ENCODE peak calls at places on chromosomes 2 and 18, in nine cellular contexts. One of them, this sample, is unnamed.
A peak's percentile ranks its signal among the peaks of the same experiment; 100 is the strongest.

GRCh38 chr2:85594715-85595377 is 699 bp upstream of the RNF181 start:
- DNase-seq in heart left ventricle: no peak
- DNase-seq in ELR: no peak
- DNase-seq in AG09309: no peak
- DNase-seq in stimulated activated CD8-positive, alpha-beta memory T cell treated with anti-CD3 and anti-CD28 coated beads, Interleukin-4, amount 100 ng/mL, for 24 hours: no peak
- DNase-seq in SW480: no peak
- DNase-seq in left lobe of liver: no peak
- DNase-seq in IMR-90: no peak
- DNase-seq in EL: no peak
- DNase-seq in this sample: no peak

GRCh38 chr2:202589582-202589949 is 45.2 kb upstream of the FAM117B start:
- DNase-seq in SW480: no peak
- DNase-seq in left lobe of liver: no peak
- DNase-seq in heart left ventricle: no peak
- DNase-seq in IMR-90: no peak
- DNase-seq in EL: no peak
- DNase-seq in AG09309: no peak
- DNase-seq in ELR: no peak
- DNase-seq in stimulated activated CD8-positive, alpha-beta memory T cell treated with anti-CD3 and anti-CD28 coated beads, Interleukin-4, amount 100 ng/mL, for 24 hours: no peak
- DNase-seq in this sample: no peak

GRCh38 chr2:36613801-36614200 is 15.8 kb upstream of the FEZ2 start:
- DNase-seq in AG09309: no peak
- DNase-seq in stimulated activated CD8-positive, alpha-beta memory T cell treated with anti-CD3 and anti-CD28 coated beads, Interleukin-4, amount 100 ng/mL, for 24 hours: no peak
- DNase-seq in left lobe of liver: no peak
- DNase-seq in ELR: no peak
- DNase-seq in heart left ventricle: no peak
- DNase-seq in SW480: no peak
- DNase-seq in EL: no peak
- DNase-seq in IMR-90: no peak
- DNase-seq in this sample: no peak

GRCh38 chr18:75111673-75112485 is 97.1 kb downstream of the PTGR3 start:
- DNase-seq in SW480: peak; percentile 27
- DNase-seq in stimulated activated CD8-positive, alpha-beta memory T cell treated with anti-CD3 and anti-CD28 coated beads, Interleukin-4, amount 100 ng/mL, for 24 hours: no peak
- DNase-seq in IMR-90: peak; percentile 21
- DNase-seq in AG09309: no peak
- DNase-seq in EL: peak; percentile 30
- DNase-seq in left lobe of liver: no peak
- DNase-seq in ELR: peak; percentile 62
- DNase-seq in heart left ventricle: no peak
- DNase-seq in this sample: no peak

GRCh38 chr2:65177754-65178442 is 48.0 kb upstream of the RAB1A start:
- DNase-seq in EL: no peak
- DNase-seq in ELR: no peak
- DNase-seq in stimulated activated CD8-positive, alpha-beta memory T cell treated with anti-CD3 and anti-CD28 coated beads, Interleukin-4, amount 100 ng/mL, for 24 hours: no peak
- DNase-seq in IMR-90: no peak
- DNase-seq in heart left ventricle: no peak
- DNase-seq in AG09309: no peak
- DNase-seq in left lobe of liver: peak; percentile 40
- DNase-seq in SW480: peak; percentile 34
- DNase-seq in this sample: no peak

GRCh38 chr18:44736664-44737063 is 56.0 kb downstream of the SETBP1 start:
- DNase-seq in heart left ventricle: no peak
- DNase-seq in IMR-90: no peak
- DNase-seq in ELR: no peak
- DNase-seq in left lobe of liver: no peak
- DNase-seq in EL: no peak
- DNase-seq in AG09309: no peak
- DNase-seq in SW480: no peak
- DNase-seq in stimulated activated CD8-positive, alpha-beta memory T cell treated with anti-CD3 and anti-CD28 coated beads, Interleukin-4, amount 100 ng/mL, for 24 hours: no peak
- DNase-seq in this sample: no peak

GRCh38 chr2:28360742-28361293 is 31.8 kb upstream of the FOSL2 start:
- DNase-seq in SW480: peak; percentile 41
- DNase-seq in IMR-90: peak; percentile 87
- DNase-seq in EL: peak; percentile 89
- DNase-seq in ELR: peak; percentile 84
- DNase-seq in stimulated activated CD8-positive, alpha-beta memory T cell treated with anti-CD3 and anti-CD28 coated beads, Interleukin-4, amount 100 ng/mL, for 24 hours: no peak
- DNase-seq in AG09309: no peak
- DNase-seq in heart left ventricle: peak; percentile 78
- DNase-seq in left lobe of liver: no peak
- DNase-seq in this sample: no peak

GRCh38 chr2:238379096-238379810 is 47.5 kb upstream of the ASB1 start:
- DNase-seq in AG09309: peak; percentile 71
- DNase-seq in ELR: peak; percentile 85
- DNase-seq in SW480: peak; percentile 9
- DNase-seq in EL: peak; percentile 91
- DNase-seq in heart left ventricle: no peak
- DNase-seq in stimulated activated CD8-positive, alpha-beta memory T cell treated with anti-CD3 and anti-CD28 coated beads, Interleukin-4, amount 100 ng/mL, for 24 hours: no peak
- DNase-seq in IMR-90: peak; percentile 77
- DNase-seq in left lobe of liver: no peak
- DNase-seq in this sample: no peak

GRCh38 chr2:36756438-36756837 is 59.9 kb downstream of the VIT start:
- DNase-seq in stimulated activated CD8-positive, alpha-beta memory T cell treated with anti-CD3 and anti-CD28 coated beads, Interleukin-4, amount 100 ng/mL, for 24 hours: no peak
- DNase-seq in left lobe of liver: no peak
- DNase-seq in EL: no peak
- DNase-seq in AG09309: no peak
- DNase-seq in SW480: no peak
- DNase-seq in IMR-90: no peak
- DNase-seq in ELR: no peak
- DNase-seq in heart left ventricle: no peak
- DNase-seq in this sample: no peak

GRCh38 chr2:215727507-215728503 is 285.5 kb downstream of the MREG start:
- DNase-seq in stimulated activated CD8-positive, alpha-beta memory T cell treated with anti-CD3 and anti-CD28 coated beads, Interleukin-4, amount 100 ng/mL, for 24 hours: no peak
- DNase-seq in left lobe of liver: no peak
- DNase-seq in ELR: peak; percentile 55
- DNase-seq in SW480: peak; percentile 14
- DNase-seq in EL: peak; percentile 44
- DNase-seq in heart left ventricle: no peak
- DNase-seq in IMR-90: peak; percentile 59
- DNase-seq in AG09309: no peak
- DNase-seq in this sample: no peak

GRCh38 chr2:188345439-188345838 is 53.8 kb downstream of the GULP1 start:
- DNase-seq in stimulated activated CD8-positive, alpha-beta memory T cell treated with anti-CD3 and anti-CD28 coated beads, Interleukin-4, amount 100 ng/mL, for 24 hours: no peak
- DNase-seq in AG09309: no peak
- DNase-seq in heart left ventricle: no peak
- DNase-seq in SW480: no peak
- DNase-seq in IMR-90: peak; percentile 27
- DNase-seq in ELR: no peak
- DNase-seq in EL: peak; percentile 13
- DNase-seq in left lobe of liver: no peak
- DNase-seq in this sample: no peak

GRCh38 chr18:77107218-77107815 is 25.3 kb downstream of the MBP start:
- DNase-seq in ELR: no peak
- DNase-seq in left lobe of liver: no peak
- DNase-seq in stimulated activated CD8-positive, alpha-beta memory T cell treated with anti-CD3 and anti-CD28 coated beads, Interleukin-4, amount 100 ng/mL, for 24 hours: no peak
- DNase-seq in SW480: no peak
- DNase-seq in AG09309: no peak
- DNase-seq in heart left ventricle: peak; percentile 53
- DNase-seq in EL: no peak
- DNase-seq in IMR-90: no peak
- DNase-seq in this sample: no peak

GRCh38 chr2:24945907-24946306 is 25.8 kb downstream of the DNAJC27 start:
- DNase-seq in left lobe of liver: no peak
- DNase-seq in ELR: peak; percentile 66
- DNase-seq in SW480: no peak
- DNase-seq in heart left ventricle: no peak
- DNase-seq in EL: peak; percentile 45
- DNase-seq in stimulated activated CD8-positive, alpha-beta memory T cell treated with anti-CD3 and anti-CD28 coated beads, Interleukin-4, amount 100 ng/mL, for 24 hours: no peak
- DNase-seq in AG09309: no peak
- DNase-seq in IMR-90: peak; percentile 61
- DNase-seq in this sample: no peak

GRCh38 chr2:239393401-239393940 is 7.3 kb downstream of the HDAC4 start:
- DNase-seq in ELR: no peak
- DNase-seq in IMR-90: no peak
- DNase-seq in stimulated activated CD8-positive, alpha-beta memory T cell treated with anti-CD3 and anti-CD28 coated beads, Interleukin-4, amount 100 ng/mL, for 24 hours: no peak
- DNase-seq in SW480: peak; percentile 1
- DNase-seq in left lobe of liver: no peak
- DNase-seq in AG09309: no peak
- DNase-seq in EL: no peak
- DNase-seq in heart left ventricle: peak; percentile 76
- DNase-seq in this sample: no peak

GRCh38 chr2:178301595-178302324 is 107.4 kb downstream of the OSBPL6 start:
- DNase-seq in left lobe of liver: no peak
- DNase-seq in SW480: no peak
- DNase-seq in EL: no peak
- DNase-seq in ELR: no peak
- DNase-seq in AG09309: no peak
- DNase-seq in IMR-90: no peak
- DNase-seq in heart left ventricle: no peak
- DNase-seq in stimulated activated CD8-positive, alpha-beta memory T cell treated with anti-CD3 and anti-CD28 coated beads, Interleukin-4, amount 100 ng/mL, for 24 hours: no peak
- DNase-seq in this sample: no peak

GRCh38 chr2:31404302-31404701 is 10.2 kb downstream of the XDH start:
- DNase-seq in stimulated activated CD8-positive, alpha-beta memory T cell treated with anti-CD3 and anti-CD28 coated beads, Interleukin-4, amount 100 ng/mL, for 24 hours: no peak
- DNase-seq in AG09309: no peak
- DNase-seq in heart left ventricle: no peak
- DNase-seq in IMR-90: peak; percentile 19
- DNase-seq in ELR: no peak
- DNase-seq in left lobe of liver: no peak
- DNase-seq in EL: no peak
- DNase-seq in SW480: no peak
- DNase-seq in this sample: no peak

GRCh38 chr2:37827911-37828411 is 97.1 kb upstream of the RMDN2 start:
- DNase-seq in EL: peak; percentile 94
- DNase-seq in ELR: peak; percentile 84
- DNase-seq in AG09309: peak; percentile 46
- DNase-seq in stimulated activated CD8-positive, alpha-beta memory T cell treated with anti-CD3 and anti-CD28 coated beads, Interleukin-4, amount 100 ng/mL, for 24 hours: no peak
- DNase-seq in heart left ventricle: no peak
- DNase-seq in left lobe of liver: no peak
- DNase-seq in SW480: peak; percentile 91
- DNase-seq in IMR-90: peak; percentile 89
- DNase-seq in this sample: no peak

GRCh38 chr2:140929866-140930265 is 1201.0 kb downstream of the LRP1B start:
- DNase-seq in AG09309: no peak
- DNase-seq in IMR-90: no peak
- DNase-seq in ELR: no peak
- DNase-seq in SW480: no peak
- DNase-seq in heart left ventricle: no peak
- DNase-seq in left lobe of liver: no peak
- DNase-seq in stimulated activated CD8-positive, alpha-beta memory T cell treated with anti-CD3 and anti-CD28 coated beads, Interleukin-4, amount 100 ng/mL, for 24 hours: no peak
- DNase-seq in EL: no peak
- DNase-seq in this sample: no peak

GRCh38 chr2:227115761-227116160 is 48.2 kb downstream of the COL4A4 start:
- DNase-seq in left lobe of liver: no peak
- DNase-seq in stimulated activated CD8-positive, alpha-beta memory T cell treated with anti-CD3 and anti-CD28 coated beads, Interleukin-4, amount 100 ng/mL, for 24 hours: no peak
- DNase-seq in EL: peak; percentile 9
- DNase-seq in AG09309: peak; percentile 58
- DNase-seq in SW480: no peak
- DNase-seq in IMR-90: peak; percentile 42
- DNase-seq in ELR: no peak
- DNase-seq in heart left ventricle: no peak
- DNase-seq in this sample: no peak

GRCh38 chr2:127857494-127857818 is 499 bp downstream of the POLR2D start:
- DNase-seq in heart left ventricle: no peak
- DNase-seq in stimulated activated CD8-positive, alpha-beta memory T cell treated with anti-CD3 and anti-CD28 coated beads, Interleukin-4, amount 100 ng/mL, for 24 hours: no peak
- DNase-seq in IMR-90: no peak
- DNase-seq in ELR: peak; percentile 47
- DNase-seq in EL: peak; percentile 31
- DNase-seq in SW480: peak; percentile 20
- DNase-seq in left lobe of liver: no peak
- DNase-seq in AG09309: no peak
- DNase-seq in this sample: no peak

GRCh38 chr2:151159109-151159690 is 102.5 kb downstream of the RBM43 start:
- DNase-seq in SW480: no peak
- DNase-seq in stimulated activated CD8-positive, alpha-beta memory T cell treated with anti-CD3 and anti-CD28 coated beads, Interleukin-4, amount 100 ng/mL, for 24 hours: no peak
- DNase-seq in ELR: no peak
- DNase-seq in IMR-90: peak; percentile 17
- DNase-seq in EL: no peak
- DNase-seq in left lobe of liver: no peak
- DNase-seq in AG09309: no peak
- DNase-seq in heart left ventricle: no peak
- DNase-seq in this sample: no peak

GRCh38 chr18:57029761-57030160 is 117.1 kb upstream of the BOD1L2 start:
- DNase-seq in SW480: no peak
- DNase-seq in IMR-90: no peak
- DNase-seq in heart left ventricle: no peak
- DNase-seq in ELR: peak; percentile 14
- DNase-seq in EL: no peak
- DNase-seq in AG09309: no peak
- DNase-seq in left lobe of liver: no peak
- DNase-seq in stimulated activated CD8-positive, alpha-beta memory T cell treated with anti-CD3 and anti-CD28 coated beads, Interleukin-4, amount 100 ng/mL, for 24 hours: no peak
- DNase-seq in this sample: no peak

GRCh38 chr2:110807520-110807919 is 75.1 kb downstream of the ACOXL start:
- DNase-seq in left lobe of liver: no peak
- DNase-seq in heart left ventricle: no peak
- DNase-seq in EL: peak; percentile 48
- DNase-seq in IMR-90: peak; percentile 20
- DNase-seq in SW480: no peak
- DNase-seq in stimulated activated CD8-positive, alpha-beta memory T cell treated with anti-CD3 and anti-CD28 coated beads, Interleukin-4, amount 100 ng/mL, for 24 hours: no peak
- DNase-seq in ELR: peak; percentile 25
- DNase-seq in AG09309: peak; percentile 10
- DNase-seq in this sample: no peak

GRCh38 chr18:12911025-12911927 is 27.2 kb upstream of the PTPN2 start:
- DNase-seq in stimulated activated CD8-positive, alpha-beta memory T cell treated with anti-CD3 and anti-CD28 coated beads, Interleukin-4, amount 100 ng/mL, for 24 hours: peak; percentile 48
- DNase-seq in EL: no peak
- DNase-seq in AG09309: no peak
- DNase-seq in SW480: no peak
- DNase-seq in heart left ventricle: peak; percentile 73
- DNase-seq in ELR: no peak
- DNase-seq in IMR-90: no peak
- DNase-seq in left lobe of liver: no peak
- DNase-seq in this sample: peak; percentile 58

GRCh38 chr2:48514591-48514990 is 15.4 kb upstream of the STON1 start:
- DNase-seq in IMR-90: peak; percentile 7
- DNase-seq in left lobe of liver: no peak
- DNase-seq in AG09309: no peak
- DNase-seq in heart left ventricle: no peak
- DNase-seq in ELR: no peak
- DNase-seq in stimulated activated CD8-positive, alpha-beta memory T cell treated with anti-CD3 and anti-CD28 coated beads, Interleukin-4, amount 100 ng/mL, for 24 hours: no peak
- DNase-seq in SW480: no peak
- DNase-seq in EL: no peak
- DNase-seq in this sample: no peak

GRCh38 chr2:101501443-101501842 is 26.5 kb upstream of the RFX8 start:
- DNase-seq in stimulated activated CD8-positive, alpha-beta memory T cell treated with anti-CD3 and anti-CD28 coated beads, Interleukin-4, amount 100 ng/mL, for 24 hours: no peak
- DNase-seq in SW480: peak; percentile 75
- DNase-seq in EL: no peak
- DNase-seq in AG09309: no peak
- DNase-seq in left lobe of liver: no peak
- DNase-seq in heart left ventricle: no peak
- DNase-seq in ELR: peak; percentile 49
- DNase-seq in IMR-90: peak; percentile 60
- DNase-seq in this sample: no peak